ENCODE peak calls at places on chromosomes 5 and 9, in five cellular contexts. One of them, this sample, is unnamed. For H3K4me1, the result is how much of the 10 kb centered on the place peaks cover.

GRCh38 chr5:79560774-79561524 is 47.0 kb upstream of the HOMER1 start:
- DNase-seq in GM12878: peak
- DNase-seq in A549: no peak
- DNase-seq in H1: no peak
- DNase-seq in breast epithelium: no peak
- DNase-seq in this sample: no peak

GRCh38 chr5:140361901-140362300 is 1.9 kb downstream of the SLC4A9 start:
- DNase-seq in GM12878: no peak
- DNase-seq in A549: no peak
- DNase-seq in H1: no peak
- DNase-seq in breast epithelium: no peak
- DNase-seq in this sample: no peak

GRCh38 chr5:851553-851952 is 767 bp upstream of the ZDHHC11 start:
- DNase-seq in GM12878: no peak
- DNase-seq in A549: no peak
- DNase-seq in H1: no peak
- DNase-seq in breast epithelium: peak
- DNase-seq in this sample: peak

GRCh38 chr5:140977003-140977402 is 10.7 kb downstream of the PCDHAC2 start:
- DNase-seq in GM12878: no peak
- DNase-seq in A549: no peak
- DNase-seq in H1: no peak
- DNase-seq in breast epithelium: no peak
- DNase-seq in this sample: no peak

GRCh38 chr9:5553211-5553610 is 42.9 kb downstream of the PDCD1LG2 start:
- DNase-seq in GM12878: no peak
- DNase-seq in A549: no peak
- DNase-seq in H1: no peak
- DNase-seq in breast epithelium: no peak
- DNase-seq in this sample: no peak

GRCh38 chr5:37875051-37875787 is 35.4 kb upstream of the GDNF start:
- DNase-seq in GM12878: no peak
- DNase-seq in A549: no peak
- DNase-seq in H1: no peak
- DNase-seq in breast epithelium: no peak
- DNase-seq in this sample: no peak

GRCh38 chr5:33530183-33530962 is 89.6 kb downstream of the TARS1 start:
- DNase-seq in GM12878: no peak
- DNase-seq in A549: no peak
- DNase-seq in H1: no peak
- DNase-seq in breast epithelium: no peak
- DNase-seq in this sample: no peak

GRCh38 chr9:9631302-9631701 is 981.5 kb downstream of the PTPRD start:
- DNase-seq in GM12878: no peak
- DNase-seq in A549: no peak
- DNase-seq in H1: no peak
- DNase-seq in breast epithelium: no peak
- DNase-seq in this sample: no peak

GRCh38 chr9:18320046-18320445 is 153.9 kb upstream of the ADAMTSL1 start:
- DNase-seq in GM12878: no peak
- DNase-seq in A549: no peak
- DNase-seq in H1: no peak
- DNase-seq in breast epithelium: no peak
- DNase-seq in this sample: no peak

GRCh38 chr9:125654121-125654520 is 52.9 kb downstream of the MAPKAP1 start:
- DNase-seq in GM12878: no peak
- DNase-seq in A549: no peak
- DNase-seq in H1: peak
- DNase-seq in breast epithelium: no peak
- DNase-seq in this sample: no peak

GRCh38 chr5:99004960-99005359 is 76.2 kb upstream of the CHD1 start:
- DNase-seq in GM12878: peak
- DNase-seq in A549: no peak
- DNase-seq in H1: no peak
- DNase-seq in breast epithelium: no peak
- DNase-seq in this sample: no peak

GRCh38 chr5:78637468-78637867 is 11.1 kb downstream of the LHFPL2 start:
- DNase-seq in GM12878: no peak
- DNase-seq in A549: no peak
- DNase-seq in H1: no peak
- DNase-seq in breast epithelium: no peak
- DNase-seq in this sample: no peak

GRCh38 chr5:143850050-143850713 is 38.2 kb downstream of the HMHB1 start:
- DNase-seq in GM12878: no peak
- DNase-seq in A549: peak
- DNase-seq in H1: no peak
- DNase-seq in breast epithelium: no peak
- DNase-seq in this sample: no peak

GRCh38 chr5:168301593-168302388 is 10.3 kb downstream of the WWC1 start:
- DNase-seq in GM12878: no peak
- DNase-seq in A549: peak
- DNase-seq in H1: no peak
- DNase-seq in breast epithelium: no peak
- DNase-seq in this sample: peak

GRCh38 chr9:95516221-95516735 is 493 bp downstream of the PTCH1 start:
- DNase-seq in GM12878: no peak
- DNase-seq in A549: no peak
- DNase-seq in H1: no peak
- DNase-seq in breast epithelium: no peak
- DNase-seq in this sample: no peak

GRCh38 chr9:34139477-34140146 is 13.1 kb upstream of the DCAF12 start:
- DNase-seq in GM12878: no peak
- DNase-seq in A549: peak
- DNase-seq in H1: no peak
- DNase-seq in breast epithelium: no peak
- DNase-seq in this sample: no peak

GRCh38 chr9:84556556-84556955 is 113.0 kb upstream of the NTRK2 start:
- DNase-seq in GM12878: no peak
- DNase-seq in A549: no peak
- DNase-seq in H1: no peak
- DNase-seq in breast epithelium: no peak
- DNase-seq in this sample: no peak

GRCh38 chr9:37037137-37037743 is 3.2 kb upstream of the PAX5 start:
- DNase-seq in GM12878: no peak
- DNase-seq in A549: no peak
- DNase-seq in H1: no peak
- DNase-seq in breast epithelium: no peak
- DNase-seq in this sample: peak

GRCh38 chr5:114449836-114450515 is 88.1 kb downstream of the KCNN2 start:
- DNase-seq in GM12878: peak
- DNase-seq in A549: peak
- DNase-seq in H1: peak
- DNase-seq in breast epithelium: peak
- DNase-seq in this sample: peak

GRCh38 chr9:37575921-37576721 is at the start of gene FBXO10:
- DNase-seq in GM12878: no peak
- DNase-seq in A549: peak
- DNase-seq in H1: peak
- DNase-seq in breast epithelium: peak
- DNase-seq in this sample: peak

GRCh38 chr5:442335-443238 is at the start of gene EXOC3:
- DNase-seq in GM12878: no peak
- DNase-seq in A549: peak
- DNase-seq in H1: no peak
- DNase-seq in breast epithelium: no peak
- DNase-seq in this sample: peak

GRCh38 chr5:41509399-41510175 is 814 bp downstream of the PLCXD3 start:
- DNase-seq in GM12878: no peak
- DNase-seq in A549: no peak
- DNase-seq in H1: no peak
- DNase-seq in breast epithelium: no peak
- DNase-seq in this sample: no peak

GRCh38 chr9:9054354-9054992 is 1254.9 kb upstream of the DMAC1 start:
- DNase-seq in GM12878: no peak
- DNase-seq in A549: no peak
- DNase-seq in H1: no peak
- DNase-seq in breast epithelium: no peak
- DNase-seq in this sample: no peak

GRCh38 chr5:178163772-178164735 is 10.4 kb upstream of the NHP2 start:
- DNase-seq in GM12878: peak
- DNase-seq in A549: peak
- DNase-seq in H1: no peak
- DNase-seq in breast epithelium: peak
- DNase-seq in this sample: peak

GRCh38 chr5:100406640-100407039 is 128.5 kb upstream of the FAM174A start:
- DNase-seq in GM12878: no peak
- DNase-seq in A549: no peak
- DNase-seq in H1: no peak
- DNase-seq in breast epithelium: no peak
- DNase-seq in this sample: no peak

GRCh38 chr5:91194861-91195460 is 188.2 kb downstream of the ARRDC3 start:
- DNase-seq in GM12878: no peak
- DNase-seq in A549: no peak
- DNase-seq in H1: no peak
- DNase-seq in breast epithelium: no peak
- DNase-seq in this sample: peak

GRCh38 chr5:172744106-172745104 is 26.6 kb downstream of the DUSP1 start:
- DNase-seq in GM12878: no peak
- DNase-seq in A549: no peak
- DNase-seq in H1: no peak
- DNase-seq in breast epithelium: no peak
- DNase-seq in this sample: no peak

GRCh38 chr9:96344458-96345180 is 38.9 kb downstream of the SLC35D2 start:
- DNase-seq in GM12878: no peak
- DNase-seq in A549: peak
- DNase-seq in H1: no peak
- DNase-seq in breast epithelium: no peak
- DNase-seq in this sample: no peak

GRCh38 chr5:83450183-83450839 is 21.2 kb upstream of the VCAN start:
- DNase-seq in GM12878: no peak
- DNase-seq in A549: peak
- DNase-seq in H1: no peak
- DNase-seq in breast epithelium: no peak
- DNase-seq in this sample: no peak

GRCh38 chr9:21070171-21070571 is 7.6 kb downstream of the IFNB1 start:
- DNase-seq in GM12878: no peak
- DNase-seq in A549: peak
- DNase-seq in H1: no peak
- DNase-seq in breast epithelium: no peak
- DNase-seq in this sample: no peak

GRCh38 chr5:44388504-44389409 is 463 bp downstream of the FGF10 start:
- DNase-seq in GM12878: no peak
- DNase-seq in A549: no peak
- DNase-seq in H1: no peak
- DNase-seq in breast epithelium: no peak
- DNase-seq in this sample: peak

GRCh38 chr5:57232293-57233033 is 58.6 kb downstream of the GPBP1 start:
- DNase-seq in GM12878: no peak
- DNase-seq in A549: no peak
- DNase-seq in H1: no peak
- DNase-seq in breast epithelium: no peak
- DNase-seq in this sample: no peak

GRCh38 chr9:121121582-121122087 is 46.9 kb downstream of the CNTRL start:
- DNase-seq in GM12878: peak
- DNase-seq in A549: peak
- DNase-seq in H1: peak
- DNase-seq in breast epithelium: peak
- DNase-seq in this sample: peak
- TF ChIP-seq POLR2A in GM12878: peak
- TF ChIP-seq POLR2A in A549: peak
- TF ChIP-seq POLR2A in H1: peak
- TF ChIP-seq POLR2A in breast epithelium: no peak
- TF ChIP-seq POLR2A in this sample: no peak

DNA sequence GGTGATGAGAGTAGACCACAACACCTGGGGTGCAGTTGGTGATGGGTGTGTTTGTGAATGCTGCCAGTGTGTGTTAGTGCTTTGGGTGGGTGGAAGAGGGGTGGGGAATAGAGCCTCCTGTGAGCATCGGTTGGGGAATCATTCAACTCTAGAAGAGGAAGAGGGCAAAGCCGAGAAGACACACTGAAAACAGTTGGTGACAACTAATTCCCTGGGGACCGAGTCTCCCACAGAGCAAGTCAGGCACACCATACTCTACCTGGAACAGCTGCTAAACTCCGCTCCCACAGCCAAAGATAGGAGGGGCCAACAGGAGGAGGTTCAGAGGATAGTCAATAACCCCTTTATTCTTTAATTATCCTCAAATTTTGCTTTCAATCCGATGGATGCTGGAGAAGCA is 1.6 kb upstream of the ARHGEF39 start:
- DNase-seq in GM12878: no peak
- DNase-seq in A549: no peak
- DNase-seq in H1: no peak
- DNase-seq in breast epithelium: no peak
- DNase-seq in this sample: no peak
- H3K4me1 ChIP-seq in GM12878: under half
- H3K4me1 ChIP-seq in A549: half or more
- H3K4me1 ChIP-seq in H1: under half
- H3K4me1 ChIP-seq in breast epithelium: under half
- H3K4me1 ChIP-seq in this sample: under half

GRCh38 chr5:96961053-96961452 is 25.2 kb downstream of the LNPEP start:
- DNase-seq in GM12878: peak
- DNase-seq in A549: no peak
- DNase-seq in H1: no peak
- DNase-seq in breast epithelium: no peak
- DNase-seq in this sample: no peak
- H3K4me3 ChIP-seq in GM12878: no peak
- H3K4me3 ChIP-seq in A549: no peak
- H3K4me3 ChIP-seq in H1: no peak
- H3K4me3 ChIP-seq in breast epithelium: no peak
- H3K4me3 ChIP-seq in this sample: no peak

GRCh38 chr9:134375430-134376385 is 49.5 kb downstream of the RXRA start:
- DNase-seq in GM12878: no peak
- DNase-seq in A549: peak
- DNase-seq in H1: no peak
- DNase-seq in breast epithelium: no peak
- DNase-seq in this sample: no peak
- TF ChIP-seq POLR2A in GM12878: no peak
- TF ChIP-seq POLR2A in A549: no peak
- TF ChIP-seq POLR2A in H1: no peak
- TF ChIP-seq POLR2A in breast epithelium: no peak
- TF ChIP-seq POLR2A in this sample: no peak

GRCh38 chr9:89323257-89323841 is 5.0 kb downstream of the SECISBP2 start:
- DNase-seq in GM12878: no peak
- DNase-seq in A549: no peak
- DNase-seq in H1: no peak
- DNase-seq in breast epithelium: no peak
- DNase-seq in this sample: no peak

GRCh38 chr9:89317282-89317681 is 1.0 kb upstream of the SECISBP2 start:
- DNase-seq in GM12878: no peak
- DNase-seq in A549: no peak
- DNase-seq in H1: no peak
- DNase-seq in breast epithelium: no peak
- DNase-seq in this sample: no peak

GRCh38 chr9:89318123-89319014 is at the start of gene SECISBP2:
- DNase-seq in GM12878: peak
- DNase-seq in A549: peak
- DNase-seq in H1: peak
- DNase-seq in breast epithelium: peak
- DNase-seq in this sample: peak

GRCh38 chr9:89315482-89315881 is 2.8 kb upstream of the SECISBP2 start:
- DNase-seq in GM12878: no peak
- DNase-seq in A549: no peak
- DNase-seq in H1: no peak
- DNase-seq in breast epithelium: no peak
- DNase-seq in this sample: no peak

GRCh38 chr9:89319015-89319905 is 960 bp downstream of the SECISBP2 start:
- DNase-seq in GM12878: no peak
- DNase-seq in A549: no peak
- DNase-seq in H1: no peak
- DNase-seq in breast epithelium: no peak
- DNase-seq in this sample: no peak
- H3K4me1 ChIP-seq in GM12878: under half
- H3K4me1 ChIP-seq in A549: under half
- H3K4me1 ChIP-seq in H1: under half
- H3K4me1 ChIP-seq in breast epithelium: under half
- H3K4me1 ChIP-seq in this sample: under half

This sample was measured in Peyer's patch.